ENCODE peak calls at places on chromosomes 3 and 15, in nine cellular contexts. X is ascending aorta; O is CD8-positive, alpha-beta memory T cell; M is OCI-LY7; W is breast epithelium; I is mammary epithelial cell; U is DND-41; N is GM23248; R is esophagus muscularis mucosa. Z is an unnamed sample.

GRCh38 chr3:120033594-120033993 is 60.7 kb downstream of the GSK3B start:
- DNase-seq in U (peak; percentile 18), M (peak; percentile 33), W (no peak), O (no peak), R (no peak), X (no peak), N (no peak), I (no peak), Z (no peak)

GRCh38 chr3:11604139-11604895 is 39.4 kb downstream of the VGLL4 start:
- DNase-seq in R (no peak), M (peak; percentile 85), O (no peak), I (no peak), X (no peak), N (peak; percentile 90), U (no peak), W (no peak), Z (no peak)

GRCh38 chr3:72891053-72891855 is 3.4 kb downstream of the GXYLT2 start:
- DNase-seq in I (peak; percentile 77), U (peak; percentile 70), X (no peak), R (no peak), N (peak; percentile 93), M (no peak), W (no peak), O (no peak), Z (no peak)

GRCh38 chr15:77482570-77482969 is 61.9 kb downstream of the HMG20A start:
- DNase-seq in X (no peak), N (peak; percentile 89), U (no peak), O (no peak), M (no peak), I (no peak), R (no peak), W (no peak), Z (no peak)

GRCh38 chr3:16200411-16200810 is 25.9 kb downstream of the GALNT15 start:
- DNase-seq in O (no peak), W (no peak), I (peak; percentile 85), U (no peak), X (no peak), N (peak; percentile 66), M (no peak), R (no peak), Z (no peak)

GRCh38 chr15:22902578-22902977 is 64.1 kb downstream of the NIPA2 start:
- DNase-seq in X (no peak), M (peak; percentile 49), N (no peak), O (no peak), I (no peak), U (no peak), R (no peak), W (no peak), Z (no peak)

GRCh38 chr3:161305095-161305991 is 66.0 kb downstream of the SPTSSB start:
- DNase-seq in M (peak; percentile 25), R (no peak), N (peak; percentile 56), W (no peak), I (peak; percentile 4), X (no peak), O (no peak), U (no peak), Z (no peak)

GRCh38 chr15:33126559-33127290 is 67.8 kb downstream of the FMN1 start:
- DNase-seq in W (no peak), O (no peak), X (no peak), M (peak; percentile 10), I (peak; percentile 83), N (peak; percentile 94), U (peak; percentile 85), R (no peak), Z (no peak)

GRCh38 chr3:139310474-139310933 is 33.3 kb upstream of the MRPS22 start:
- DNase-seq in R (no peak), X (no peak), N (peak; percentile 95), O (no peak), U (no peak), I (peak; percentile 76), M (no peak), W (no peak), Z (no peak)

GRCh38 chr15:55372701-55373440 is 35.3 kb downstream of the CCPG1 start:
- DNase-seq in I (no peak), N (no peak), M (peak; percentile 2), R (no peak), X (no peak), O (no peak), U (no peak), W (no peak), Z (no peak)

GRCh38 chr15:85587707-85588441 is 206.9 kb downstream of the KLHL25 start:
- DNase-seq in N (peak; percentile 94), R (no peak), W (no peak), M (no peak), U (no peak), O (no peak), I (peak; percentile 93), X (no peak), Z (no peak)

GRCh38 chr3:133447751-133448477 is 48.1 kb downstream of the BFSP2 start:
- DNase-seq in U (no peak), N (no peak), I (no peak), O (no peak), M (peak; percentile 83), R (no peak), W (no peak), X (no peak), Z (no peak)

GRCh38 chr3:34511891-34512290 is 713.5 kb downstream of the PDCD6IP start:
- DNase-seq in I (no peak), R (no peak), W (no peak), M (no peak), U (no peak), X (no peak), N (no peak), O (no peak), Z (no peak)

GRCh38 chr3:33144433-33144832 is 30.6 kb downstream of the CRTAP start:
- DNase-seq in X (no peak), W (no peak), I (no peak), O (no peak), U (peak; percentile 35), M (peak; percentile 31), R (peak; percentile 50), N (no peak), Z (no peak)

GRCh38 chr3:49053543-49053942 is 24.3 kb upstream of the IMPDH2 start:
- DNase-seq in X (no peak), I (no peak), O (no peak), N (no peak), R (no peak), W (no peak), U (no peak), M (no peak), Z (no peak)

GRCh38 chr3:49058011-49058410 is 28.8 kb upstream of the IMPDH2 start:
- DNase-seq in I (no peak), N (no peak), W (no peak), X (no peak), U (no peak), R (no peak), O (no peak), M (no peak), Z (no peak)

GRCh38 chr3:49054344-49054862 is 25.2 kb upstream of the IMPDH2 start:
- DNase-seq in U (no peak), O (no peak), X (no peak), R (no peak), W (no peak), N (no peak), M (no peak), I (no peak), Z (no peak)

DNA sequence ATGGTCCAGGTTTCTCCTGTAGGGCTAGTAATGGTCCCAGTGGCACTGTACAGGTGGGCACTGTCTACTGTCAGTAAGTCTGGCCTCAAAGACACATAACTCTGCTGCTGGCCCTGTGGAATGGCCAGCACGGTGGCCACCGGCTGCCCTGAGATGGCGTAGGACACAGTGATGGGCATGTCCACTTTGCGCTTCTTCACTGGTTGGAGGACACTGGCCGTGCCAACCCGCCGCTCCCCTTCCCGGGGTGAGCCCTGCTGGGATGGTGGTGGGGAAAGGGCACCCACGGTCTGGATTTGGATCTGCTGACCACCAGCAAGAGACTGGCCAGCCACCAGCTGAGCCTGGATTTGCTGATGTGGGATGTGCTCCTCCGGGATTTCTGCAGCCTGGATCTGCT is 28.1 kb upstream of the IMPDH2 start:
- DNase-seq in N (no peak), R (no peak), U (no peak), O (no peak), I (no peak), W (no peak), X (no peak), M (no peak), Z (no peak)
- H3K36me3 ChIP-seq in N (peaks cover 36% of the 10 kb centered on the region), R (peaks cover 98% of the 10 kb centered on the region), U (peaks cover 83% of the 10 kb centered on the region), O (peaks cover 42% of the 10 kb centered on the region), I (peaks cover 20% of the 10 kb centered on the region), W (peaks cover 14% of the 10 kb centered on the region), X (peaks cover 65% of the 10 kb centered on the region), M (peaks cover 83% of the 10 kb centered on the region), Z (peaks cover 7% of the 10 kb centered on the region)

GRCh38 chr15:30939161-30939560 is 35.4 kb downstream of the FAN1 start:
- DNase-seq in X (no peak), U (no peak), O (no peak), R (peak; percentile 70), N (no peak), M (no peak), W (no peak), I (no peak), Z (no peak)

GRCh38 chr15:30941520-30941919 is 37.8 kb downstream of the FAN1 start:
- DNase-seq in W (no peak), U (no peak), X (no peak), O (no peak), N (no peak), I (no peak), M (no peak), R (no peak), Z (no peak)

GRCh38 chr15:30943654-30944335 is 40.1 kb downstream of the FAN1 start:
- DNase-seq in U (no peak), I (no peak), M (no peak), X (no peak), R (no peak), N (no peak), W (no peak), O (no peak), Z (no peak)

DNA sequence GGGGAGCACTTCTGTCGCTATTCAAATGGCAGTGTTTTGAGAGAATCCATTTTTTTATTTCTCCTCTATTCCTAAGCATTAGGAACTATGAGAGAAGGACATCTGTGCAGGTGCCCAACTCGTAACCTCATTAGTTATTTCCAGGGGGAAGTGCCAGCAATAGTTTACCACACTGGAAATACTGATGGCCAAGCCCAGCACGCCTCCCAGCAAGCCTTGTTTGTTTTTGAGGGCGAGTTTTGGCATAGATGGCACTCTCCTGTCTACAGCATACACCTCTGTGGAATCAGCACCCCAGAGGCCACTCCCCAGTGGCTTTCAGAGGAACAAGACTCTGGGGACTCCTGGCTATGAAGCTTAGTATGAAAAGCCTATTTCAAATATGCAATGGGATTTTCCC is 36.6 kb downstream of the FAN1 start:
- DNase-seq in M (no peak), X (no peak), U (no peak), I (no peak), W (no peak), R (no peak), O (no peak), N (no peak), Z (peak; percentile 73)
- H3K36me3 ChIP-seq in M (peaks cover 94% of the 10 kb centered on the region), X (peaks cover 54% of the 10 kb centered on the region), U (peaks cover 80% of the 10 kb centered on the region), I (peaks cover 35% of the 10 kb centered on the region), W (peaks cover 6% of the 10 kb centered on the region), R (peaks cover 93% of the 10 kb centered on the region), O (peaks cover 43% of the 10 kb centered on the region), N (peaks cover 63% of the 10 kb centered on the region), Z (peaks cover 19% of the 10 kb centered on the region)

GRCh38 chr3:8541486-8541885 is 39.9 kb downstream of the LMCD1 start:
- DNase-seq in W (no peak), R (no peak), O (no peak), M (no peak), X (no peak), U (no peak), N (no peak), I (no peak), Z (no peak)
- H3K36me3 ChIP-seq in W (no peaks in the 10 kb centered on the region), R (peaks cover 45% of the 10 kb centered on the region), O (no peaks in the 10 kb centered on the region), M (no peaks in the 10 kb centered on the region), X (peaks cover 95% of the 10 kb centered on the region), U (no peaks in the 10 kb centered on the region), N (peaks cover 66% of the 10 kb centered on the region), I (no peaks in the 10 kb centered on the region), Z (no peaks in the 10 kb centered on the region)

GRCh38 chr15:75407083-75407482 is 38.7 kb upstream of the MAN2C1 start:
- DNase-seq in W (no peak), U (no peak), I (no peak), X (no peak), R (no peak), O (no peak), N (no peak), M (no peak), Z (no peak)
- H3K36me3 ChIP-seq in W (peaks cover 3% of the 10 kb centered on the region), U (peaks cover 83% of the 10 kb centered on the region), I (peaks cover 27% of the 10 kb centered on the region), X (peaks cover 74% of the 10 kb centered on the region), R (peaks cover 99% of the 10 kb centered on the region), O (peaks cover 44% of the 10 kb centered on the region), N (peaks cover 54% of the 10 kb centered on the region), M (peaks cover 97% of the 10 kb centered on the region), Z (peaks cover 97% of the 10 kb centered on the region)

Z was measured in right lobe of liver.